ENCODE peak calls at places on chromosomes 7 and 10, in seven cellular contexts. T is RWPE1; D is fibroblast of lung; H is CD4-positive, CD25-positive, alpha-beta regulatory T cell; Q is aorta; V is endodermal cell; U is Peyer's patch. Z is an unnamed sample.

GRCh38 chr7:17680943-17681351 is 259.3 kb downstream of the SNX13 start:
- DNase-seq in D (peak; percentile 73), T (no peak), Q (no peak), V (no peak), U (no peak), H (peak; percentile 22), Z (no peak)

GRCh38 chr10:88928254-88928653 is 24.3 kb downstream of the ACTA2 start:
- DNase-seq in D (no peak), H (no peak), T (no peak), Q (no peak), U (no peak), V (no peak), Z (no peak)

GRCh38 chr10:71761105-71761511 is 12.2 kb downstream of the VSIR start:
- DNase-seq in V (no peak), T (peak; percentile 66), Q (no peak), D (no peak), H (no peak), U (no peak), Z (no peak)

GRCh38 chr10:12381536-12382156 is 32.3 kb downstream of the CAMK1D start:
- DNase-seq in U (no peak), H (no peak), T (no peak), V (no peak), Q (no peak), D (no peak), Z (no peak)

GRCh38 chr10:70898687-70899086 is 10.3 kb upstream of the PCBD1 start:
- DNase-seq in H (no peak), D (no peak), T (no peak), U (no peak), Q (no peak), V (no peak), Z (no peak)

GRCh38 chr10:78805176-78805575 is 263.6 kb upstream of the ZMIZ1 start:
- DNase-seq in Q (peak; percentile 82), D (peak; percentile 98), T (peak; percentile 15), V (no peak), H (no peak), U (no peak), Z (no peak)

GRCh38 chr10:114347191-114347739 is 57.0 kb downstream of the AFAP1L2 start:
- DNase-seq in U (no peak), H (no peak), Q (no peak), D (no peak), T (no peak), V (no peak), Z (no peak)

GRCh38 chr7:71303566-71303965 is 171.6 kb downstream of the GALNT17 start:
- DNase-seq in H (no peak), V (no peak), D (no peak), Q (no peak), T (no peak), U (no peak), Z (no peak)

GRCh38 chr10:79001082-79001885 is 67.5 kb upstream of the ZMIZ1 start:
- DNase-seq in V (no peak), Q (no peak), T (no peak), D (no peak), H (no peak), U (no peak), Z (no peak)

GRCh38 chr7:80766724-80767123 is 128.3 kb downstream of the CD36 start:
- DNase-seq in U (no peak), T (no peak), D (no peak), Q (no peak), V (no peak), H (no peak), Z (no peak)

GRCh38 chr10:117788911-117789310 is 246.4 kb downstream of the EMX2 start:
- DNase-seq in D (no peak), V (peak; percentile 11), U (no peak), H (no peak), T (no peak), Q (no peak), Z (no peak)

GRCh38 chr7:158114056-158114850 is 473.4 kb downstream of the PTPRN2 start:
- DNase-seq in V (peak; percentile 27), D (no peak), Q (peak; percentile 53), U (no peak), H (no peak), T (no peak), Z (no peak)

GRCh38 chr10:24415455-24416169 is 206.7 kb downstream of the KIAA1217 start:
- DNase-seq in Q (peak; percentile 84), V (peak; percentile 56), D (peak; percentile 49), U (peak; percentile 89), H (no peak), T (peak; percentile 37), Z (no peak)

GRCh38 chr7:12244129-12244528 is 33.0 kb downstream of the TMEM106B start:
- DNase-seq in Q (no peak), V (peak; percentile 78), T (peak; percentile 2), H (no peak), D (peak; percentile 9), U (peak; percentile 54), Z (no peak)

GRCh38 chr7:18610331-18610948 is 114.9 kb downstream of the HDAC9 start:
- DNase-seq in V (peak; percentile 76), H (no peak), D (peak; percentile 43), Q (no peak), U (no peak), T (peak; percentile 10), Z (no peak)

GRCh38 chr10:114304566-114305421 is 65.7 kb downstream of the VWA2 start:
- DNase-seq in Q (peak; percentile 83), U (peak; percentile 70), V (peak; percentile 96), H (peak; percentile 51), T (no peak), D (no peak), Z (peak; percentile 55)

GRCh38 chr7:41873781-41874180 is 170.9 kb upstream of the INHBA start:
- DNase-seq in H (no peak), U (no peak), V (no peak), Q (no peak), T (no peak), D (no peak), Z (no peak)

GRCh38 chr7:26853788-26854393 is 10.5 kb downstream of the SKAP2 start:
- DNase-seq in V (no peak), T (no peak), D (peak; percentile 87), Q (no peak), H (peak; percentile 14), U (no peak), Z (no peak)

DNA sequence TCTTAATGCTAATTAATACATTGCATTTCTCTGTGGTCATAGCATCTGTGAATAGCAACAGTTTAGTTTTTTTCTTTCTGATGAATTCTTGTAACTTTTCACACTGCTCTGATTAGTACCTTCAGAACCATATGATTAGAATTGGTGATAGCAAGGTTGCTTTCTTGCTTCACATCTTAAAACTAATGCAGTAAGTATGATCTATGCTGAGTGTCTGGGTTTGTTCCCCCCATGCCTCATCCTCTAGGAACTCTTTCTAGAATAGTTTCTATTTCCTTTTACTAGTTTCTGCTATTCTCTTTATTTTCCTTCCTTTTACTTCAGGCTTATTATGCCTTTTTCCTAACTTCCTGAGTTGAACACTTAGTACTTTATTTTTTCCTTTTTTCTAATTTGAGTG is 32.4 kb downstream of the TES start:
- DNase-seq in U (no peak), V (no peak), T (no peak), D (no peak), H (no peak), Q (no peak), Z (no peak)
- H3K27ac ChIP-seq in U (no peak overlapping the region), V (no peak overlapping the region), T (no peak overlapping the region), D (no peak overlapping the region), H (no peak overlapping the region), Q (no peak overlapping the region), Z (no peak overlapping the region)

GRCh38 chr10:94194256-94194655 is 168.5 kb downstream of the NOC3L start:
- DNase-seq in H (no peak), V (no peak), Q (no peak), T (peak; percentile 53), D (peak; percentile 50), U (no peak), Z (no peak)
- H3K27ac ChIP-seq in H (no peak overlapping the region), V (no peak overlapping the region), Q (peak overlapping the region; percentile 14), T (no peak overlapping the region), D (no peak overlapping the region), U (no peak overlapping the region), Z (no peak overlapping the region)

GRCh38 chr7:2776353-2776752 is 67.8 kb downstream of the GNA12 start:
- DNase-seq in H (no peak), T (no peak), U (no peak), D (no peak), Q (no peak), V (no peak), Z (no peak)
- H3K27ac ChIP-seq in H (no peak overlapping the region), T (peak overlapping the region; percentile 2), U (no peak overlapping the region), D (no peak overlapping the region), Q (no peak overlapping the region), V (no peak overlapping the region), Z (no peak overlapping the region)

GRCh38 chr7:44966731-44967538 is 11.9 kb downstream of the MYO1G start:
- DNase-seq in Q (peak; percentile 27), U (no peak), H (no peak), T (no peak), V (peak; percentile 46), D (no peak), Z (no peak)
- H3K27ac ChIP-seq in Q (no peak overlapping the region), U (no peak overlapping the region), H (no peak overlapping the region), T (no peak overlapping the region), V (no peak overlapping the region), D (no peak overlapping the region), Z (no peak overlapping the region)